ENCODE peak calls at places on chromosome 19, in nine cellular contexts. K, A, U, M, D, E, L, O and V are unnamed samples.

GRCh38 chr19:40762754-40763153 is 11.8 kb downstream of the SNRPA start:
- DNase-seq in K (no peak), A (no peak), U (no peak), M (peak), D (no peak), E (no peak), L (no peak), O (no peak), V (no peak)

GRCh38 chr19:13505761-13506549 is at the start of gene CACNA1A:
- DNase-seq in K (no peak), A (no peak), U (no peak), M (no peak), D (peak), E (no peak), L (no peak), O (peak), V (no peak)

GRCh38 chr19:48872884-48873475 is 759 bp downstream of the PPP1R15A start:
- DNase-seq in K (peak), A (peak), U (peak), M (peak), D (peak), E (peak), L (peak), O (peak), V (peak)

GRCh38 chr19:3336680-3337523 is 29.5 kb upstream of the NFIC start:
- DNase-seq in K (no peak), A (peak), U (no peak), M (peak), D (no peak), E (no peak), L (peak), O (peak), V (no peak)

GRCh38 chr19:33547676-33548075 is 26.1 kb upstream of the PEPD start:
- DNase-seq in K (no peak), A (no peak), U (no peak), M (no peak), D (no peak), E (no peak), L (no peak), O (no peak), V (no peak)

GRCh38 chr19:29405728-29405995 is 120.1 kb upstream of the VSTM2B start:
- DNase-seq in K (no peak), A (no peak), U (no peak), M (no peak), D (no peak), E (no peak), L (no peak), O (no peak), V (no peak)

GRCh38 chr19:18225702-18226468 is at the start of gene PDE4C:
- DNase-seq in K (no peak), A (peak), U (no peak), M (no peak), D (no peak), E (no peak), L (peak), O (peak), V (no peak)

GRCh38 chr19:21134934-21135366 is 6.9 kb upstream of the ZNF431 start:
- DNase-seq in K (no peak), A (no peak), U (no peak), M (no peak), D (no peak), E (no peak), L (no peak), O (no peak), V (no peak)

GRCh38 chr19:15195987-15196682 is 4.7 kb downstream of the NOTCH3 start:
- DNase-seq in K (no peak), A (no peak), U (peak), M (no peak), D (no peak), E (no peak), L (no peak), O (peak), V (no peak)

GRCh38 chr19:1223018-1223855 is 14.6 kb downstream of the CBARP start:
- DNase-seq in K (no peak), A (no peak), U (no peak), M (peak), D (peak), E (no peak), L (no peak), O (peak), V (peak)

GRCh38 chr19:15170345-15170744 is 30.4 kb downstream of the NOTCH3 start:
- DNase-seq in K (no peak), A (no peak), U (no peak), M (no peak), D (no peak), E (no peak), L (no peak), O (no peak), V (no peak)

GRCh38 chr19:20051841-20052768 is 12.8 kb upstream of the ZNF682 start:
- DNase-seq in K (peak), A (peak), U (peak), M (peak), D (peak), E (peak), L (peak), O (peak), V (peak)

GRCh38 chr19:3669616-3670257 is 30.5 kb downstream of the PIP5K1C start:
- DNase-seq in K (no peak), A (no peak), U (no peak), M (no peak), D (no peak), E (no peak), L (no peak), O (no peak), V (no peak)

GRCh38 chr19:6532244-6532999 is 1.6 kb downstream of the TNFSF9 start:
- DNase-seq in K (no peak), A (no peak), U (no peak), M (no peak), D (no peak), E (no peak), L (no peak), O (no peak), V (no peak)

GRCh38 chr19:17406039-17406886 is 833 bp upstream of the BST2 start:
- DNase-seq in K (no peak), A (no peak), U (no peak), M (peak), D (peak), E (no peak), L (no peak), O (peak), V (peak)

GRCh38 chr19:39852882-39853281 is 6.7 kb upstream of the FBL start:
- DNase-seq in K (no peak), A (no peak), U (no peak), M (no peak), D (no peak), E (no peak), L (no peak), O (no peak), V (no peak)

GRCh38 chr19:2578391-2578826 is 102.5 kb downstream of the GADD45B start:
- DNase-seq in K (no peak), A (no peak), U (peak), M (peak), D (no peak), E (no peak), L (no peak), O (peak), V (no peak)

GRCh38 chr19:43548706-43549105 is 15.7 kb downstream of the ZNF575 start:
- DNase-seq in K (no peak), A (no peak), U (no peak), M (no peak), D (no peak), E (no peak), L (no peak), O (no peak), V (no peak)

GRCh38 chr19:5181331-5181730 is 159.3 kb downstream of the PTPRS start:
- DNase-seq in K (no peak), A (no peak), U (no peak), M (no peak), D (no peak), E (no peak), L (no peak), O (no peak), V (no peak)

GRCh38 chr19:41189425-41190065 is 3.5 kb upstream of the CYP2S1 start:
- DNase-seq in K (no peak), A (no peak), U (no peak), M (no peak), D (no peak), E (no peak), L (no peak), O (peak), V (no peak)